ENCODE peak calls at places on chromosomes 6 and 20, in ten cellular contexts. N is PC-3, B is GM12878, X is GM23248, Y is hepatocyte, F is endothelial cell of umbilical vein, Z is HCT116, E is SK-N-SH, G is neuronal stem cell, C is IMR-90. T is an unnamed sample. For H3K36me3, the result is how much of the 10 kb centered on the place peaks cover.

GRCh38 chr6:106502534-106502933 is 126.8 kb downstream of the RTN4IP1 start:
- DNase-seq in B (no peak), F (no peak), G (no peak), X (no peak), Y (no peak), Z (no peak), C (no peak), E (no peak), N (peak), T (no peak)

GRCh38 chr6:115594894-115595293 is 465.8 kb downstream of the FRK start:
- DNase-seq in Y (no peak), C (no peak), G (no peak), N (no peak), Z (no peak), B (no peak), X (no peak), E (no peak), F (no peak), T (no peak)

GRCh38 chr20:56949318-56949717 is 317.1 kb downstream of the BMP7 start:
- DNase-seq in C (no peak), N (peak), Y (no peak), G (no peak), F (no peak), E (no peak), B (no peak), Z (peak), X (no peak), T (no peak)

GRCh38 chr20:4169360-4170214 is 154.2 kb upstream of the RNF24 start:
- DNase-seq in E (no peak), B (no peak), Y (no peak), C (no peak), N (no peak), G (no peak), Z (no peak), X (no peak), F (no peak), T (peak)

GRCh38 chr6:116100419-116101297 is at the start of gene NT5DC1:
- DNase-seq in N (peak), C (peak), B (peak), F (peak), Z (peak), G (peak), Y (peak), E (peak), X (peak), T (peak)

GRCh38 chr6:27630727-27631613 is 158.1 kb upstream of the ZNF184 start:
- DNase-seq in B (peak), E (peak), G (peak), F (peak), Y (peak), Z (peak), C (peak), X (peak), N (peak), T (peak)

GRCh38 chr20:50744143-50744792 is 12.9 kb downstream of the PARD6B start:
- DNase-seq in X (peak), N (peak), E (peak), Y (peak), Z (peak), B (no peak), G (no peak), F (peak), C (peak), T (peak)

GRCh38 chr6:16141514-16141913 is 12.6 kb downstream of the MYLIP start:
- DNase-seq in C (no peak), G (no peak), E (no peak), Y (no peak), N (no peak), X (no peak), Z (no peak), B (no peak), F (no peak), T (no peak)

GRCh38 chr20:2822073-2822472 is 5.9 kb downstream of the TMEM239 start:
- DNase-seq in B (no peak), N (no peak), X (peak), Z (no peak), C (peak), E (no peak), G (no peak), Y (no peak), F (no peak), T (no peak)

GRCh38 chr6:92124126-92124525 is 1295.2 kb downstream of the EPHA7 start:
- DNase-seq in X (no peak), F (no peak), N (peak), Y (no peak), G (no peak), B (no peak), C (peak), E (no peak), Z (no peak), T (no peak)

GRCh38 chr6:116439572-116439971 is 21.6 kb upstream of the CALHM6 start:
- DNase-seq in Y (no peak), X (peak), E (no peak), G (no peak), N (no peak), C (peak), F (no peak), Z (no peak), B (no peak), T (no peak)

GRCh38 chr6:20024316-20024673 is 187.1 kb downstream of the ID4 start:
- DNase-seq in G (no peak), X (no peak), C (no peak), N (no peak), Z (no peak), Y (no peak), E (no peak), F (no peak), B (no peak), T (no peak)

GRCh38 chr6:74733830-74734591 is 471.8 kb downstream of the COL12A1 start:
- DNase-seq in C (no peak), B (no peak), E (no peak), Z (no peak), F (no peak), Y (no peak), X (peak), N (no peak), G (no peak), T (no peak)

GRCh38 chr6:85892346-85892745 is 249.7 kb upstream of the SYNCRIP start:
- DNase-seq in X (no peak), C (no peak), F (no peak), E (no peak), G (no peak), Y (no peak), N (no peak), B (no peak), Z (no peak), T (no peak)

GRCh38 chr6:150098155-150098554 is 29.2 kb upstream of the ULBP3 start:
- DNase-seq in E (no peak), N (no peak), X (no peak), Y (no peak), C (no peak), Z (no peak), F (no peak), G (no peak), B (no peak), T (no peak)

GRCh38 chr6:123447315-123447937 is 189.3 kb downstream of the TRDN start:
- DNase-seq in F (no peak), E (no peak), G (no peak), N (no peak), B (no peak), C (no peak), Y (no peak), X (no peak), Z (no peak), T (no peak)

GRCh38 chr6:81969814-81970213 is 217.3 kb upstream of the TENT5A start:
- DNase-seq in B (no peak), Z (no peak), Y (no peak), E (no peak), N (no peak), F (no peak), G (no peak), C (no peak), X (no peak), T (no peak)
- H2AFZ ChIP-seq in B (no peak), Z (no peak), Y (no peak), E (no peak), N (no peak), F (no peak), G (peak), C (no peak), X (no peak), T (no peak)

GRCh38 chr6:35087361-35088280 is 53.5 kb downstream of the TCP11 start:
- DNase-seq in Z (no peak), C (no peak), Y (peak), G (no peak), F (no peak), E (peak), X (no peak), N (no peak), B (no peak), T (peak)
- H3K36me3 ChIP-seq in Z (under half), C (under half), Y (under half), G (half or more), F (under half), E (under half), X (under half), N (under half), B (under half), T (under half)

GRCh38 chr20:41360831-41361756 is 5.5 kb downstream of the EMILIN3 start:
- DNase-seq in F (no peak), G (no peak), C (no peak), X (no peak), E (no peak), Z (no peak), Y (no peak), N (no peak), B (no peak), T (peak)
- H3K4me2 ChIP-seq in F (no peak), G (no peak), C (no peak), X (no peak), E (no peak), Z (no peak), Y (no peak), N (no peak), B (no peak), T (no peak)

DNA sequence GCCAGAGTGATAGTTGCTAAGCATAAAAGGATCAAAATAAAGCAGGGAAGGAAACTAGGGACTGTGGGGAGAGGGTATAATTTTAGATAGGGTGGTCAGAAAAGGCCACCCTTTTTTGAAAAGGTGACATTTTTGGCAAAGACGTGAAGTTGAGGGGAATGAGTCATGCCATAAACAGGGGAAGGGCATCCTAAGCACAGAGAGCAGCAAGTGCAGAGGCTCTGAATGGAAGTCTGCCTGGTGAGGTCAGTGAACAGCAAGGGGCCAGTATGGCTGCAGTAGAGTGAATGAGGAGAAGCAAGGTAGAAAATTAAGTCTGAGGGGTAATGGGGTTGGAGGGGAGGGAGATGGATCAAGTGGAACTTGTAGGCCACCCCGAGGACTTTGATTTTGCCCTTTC is 2.4 kb downstream of the KLC4 start:
- DNase-seq in X (peak), F (no peak), C (peak), Z (no peak), N (peak), Y (no peak), B (no peak), E (no peak), G (no peak), T (peak)
- H2AFZ ChIP-seq in X (no peak), F (no peak), C (no peak), Z (no peak), N (no peak), Y (no peak), B (no peak), E (no peak), G (no peak), T (no peak)

GRCh38 chr6:40631760-40632159 is 44.6 kb upstream of the LRFN2 start:
- DNase-seq in Y (no peak), N (no peak), G (no peak), C (no peak), F (no peak), Z (no peak), B (no peak), X (no peak), E (peak), T (no peak)

GRCh38 chr6:40629463-40629862 is 42.3 kb upstream of the LRFN2 start:
- DNase-seq in G (no peak), N (no peak), Y (no peak), B (no peak), C (no peak), F (no peak), X (no peak), Z (no peak), E (no peak), T (no peak)

GRCh38 chr6:40630046-40630445 is 42.9 kb upstream of the LRFN2 start:
- DNase-seq in N (no peak), G (no peak), X (no peak), E (peak), Z (no peak), C (no peak), F (no peak), Y (peak), B (no peak), T (no peak)

GRCh38 chr6:40634429-40634828 is 47.3 kb upstream of the LRFN2 start:
- DNase-seq in E (peak), X (no peak), Z (no peak), F (no peak), N (no peak), C (no peak), G (no peak), Y (no peak), B (no peak), T (no peak)
- H3K36me3 ChIP-seq in E (under half), X (under half), Z (under half), F (under half), N (under half), C (under half), G (under half), Y (under half), B (under half), T (under half)

GRCh38 chr6:109060585-109060984 is 34.1 kb downstream of the SESN1 start:
- DNase-seq in C (no peak), N (no peak), Y (no peak), G (no peak), X (peak), Z (no peak), B (no peak), F (peak), E (no peak), T (no peak)

GRCh38 chr6:109059148-109059547 is 35.5 kb downstream of the SESN1 start:
- DNase-seq in Y (no peak), B (no peak), N (no peak), E (no peak), C (peak), X (peak), Z (no peak), F (no peak), G (no peak), T (no peak)

GRCh38 chr6:109062216-109062615 is 32.4 kb downstream of the SESN1 start:
- DNase-seq in G (no peak), N (no peak), B (no peak), C (no peak), Y (no peak), Z (no peak), F (no peak), E (no peak), X (no peak), T (no peak)

GRCh38 chr6:109059591-109060021 is 35.0 kb downstream of the SESN1 start:
- DNase-seq in B (no peak), Y (no peak), Z (no peak), F (peak), C (peak), N (peak), G (no peak), X (peak), E (no peak), T (no peak)

GRCh38 chr6:109062756-109063352 is 31.8 kb downstream of the SESN1 start:
- DNase-seq in Y (no peak), G (no peak), X (no peak), E (no peak), N (no peak), B (no peak), F (no peak), C (no peak), Z (no peak), T (no peak)
- H3K4me2 ChIP-seq in Y (no peak), G (no peak), X (no peak), E (no peak), N (no peak), B (no peak), F (no peak), C (no peak), Z (no peak), T (no peak)

GRCh38 chr6:169577236-169577635 is 124.6 kb downstream of the WDR27 start:
- DNase-seq in X (no peak), C (no peak), Y (no peak), E (no peak), G (no peak), B (no peak), Z (no peak), N (no peak), F (no peak), T (no peak)
- H2AFZ ChIP-seq in X (no peak), C (peak), Y (no peak), E (no peak), G (no peak), B (no peak), Z (no peak), N (no peak), F (peak), T (no peak)

DNA sequence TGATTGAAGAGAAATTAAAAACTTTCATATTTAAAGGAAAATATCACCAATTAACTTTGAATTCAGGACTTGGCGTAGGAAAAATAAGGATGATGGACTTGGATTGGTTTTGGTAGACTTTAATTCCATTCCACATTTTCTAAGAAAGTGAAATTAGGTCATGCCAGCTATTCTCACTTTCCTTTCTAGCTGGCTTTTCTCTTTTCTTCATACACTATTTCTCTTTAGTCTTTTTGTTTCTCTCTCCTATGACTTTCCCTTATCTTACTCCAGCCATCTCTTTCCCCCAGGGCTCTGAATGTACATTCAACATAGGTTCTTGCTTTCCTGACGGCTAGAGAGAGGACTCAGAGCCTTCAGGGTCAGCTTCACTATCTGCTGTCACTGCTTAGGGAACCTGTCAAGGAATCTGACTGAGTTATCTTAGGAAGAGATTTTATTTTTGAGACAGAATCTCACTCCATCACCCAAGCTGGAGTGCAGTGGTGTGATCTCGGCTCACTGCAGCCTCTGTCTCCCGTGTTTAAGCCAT is 61.4 kb upstream of the MCM9 start:
- DNase-seq in F (no peak), X (no peak), C (no peak), E (no peak), G (no peak), B (no peak), N (no peak), Y (no peak), Z (no peak), T (no peak)
- H3K36me3 ChIP-seq in F (under half), X (under half), C (under half), E (under half), G (half or more), B (under half), N (under half), Y (under half), Z (under half), T (under half)

DNA sequence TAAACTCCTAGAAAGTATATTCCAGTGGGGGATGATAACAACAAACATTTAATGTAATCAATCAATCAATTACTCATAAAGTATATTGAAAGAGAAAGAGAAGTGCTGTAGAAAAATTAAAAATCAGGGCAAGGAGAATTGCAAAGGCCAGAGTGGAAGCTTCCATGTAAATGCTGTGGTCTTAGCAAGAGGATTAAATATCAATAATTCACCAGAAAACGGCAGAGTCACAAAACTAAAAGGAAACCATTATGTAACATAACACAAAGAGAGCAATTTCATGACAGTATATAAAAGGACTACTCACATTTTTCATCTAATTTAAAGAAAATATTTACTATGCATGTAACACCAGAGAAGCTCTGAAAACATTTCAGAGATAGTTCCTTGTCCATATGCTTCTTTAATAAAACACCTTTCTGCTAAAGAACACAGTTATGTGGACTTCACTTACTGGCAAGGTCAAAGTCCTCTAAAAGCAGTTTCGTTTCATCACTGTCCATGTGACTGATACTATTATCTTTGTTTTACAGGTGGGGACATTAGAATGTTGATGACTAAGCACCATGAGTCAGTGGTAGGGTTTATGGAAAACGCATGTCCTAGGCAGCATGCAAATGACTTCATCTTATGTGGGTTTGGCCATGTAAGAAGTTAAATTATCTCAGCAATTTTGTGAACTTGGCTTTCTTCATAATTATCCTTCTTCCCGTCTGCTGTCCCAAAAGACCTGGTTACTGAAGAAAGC is 185.7 kb upstream of the TENT5A start:
- DNase-seq in E (no peak), X (peak), G (no peak), B (peak), Y (peak), C (peak), Z (peak), F (peak), N (peak), T (no peak)
- H3K4me2 ChIP-seq in E (peak), X (peak), G (no peak), B (no peak), Y (peak), C (peak), Z (peak), F (no peak), N (peak), T (peak)

GRCh38 chr6:132081338-132081737 is 130.2 kb upstream of the CCN2 start:
- DNase-seq in B (no peak), E (no peak), C (no peak), F (no peak), X (no peak), N (no peak), G (no peak), Y (no peak), Z (no peak), T (no peak)
- H2AFZ ChIP-seq in B (no peak), E (peak), C (no peak), F (no peak), X (peak), N (no peak), G (no peak), Y (no peak), Z (no peak), T (peak)

T was measured in osteoblast.